ENCODE peak calls at places on chromosomes 1 and 21, in seven cellular contexts. Z is upper lobe of left lung; I is stromal cell of bone marrow; M is stimulated activated CD4-positive, alpha-beta T cell treated with anti-CD3 and anti-CD28 coated beads, Interleukin-1b, Interleukin-23, amount 100 ng/mL, for 48 hours; H is activated naive CD4-positive, alpha-beta T cell; L is GM12892; Q is NCI-H146. W is an unnamed sample.

GRCh38 chr1:66364578-66365391 is 169.2 kb upstream of the SGIP1 start:
- DNase-seq in Q (no peak), I (no peak), Z (no peak), L (no peak), H (no peak), M (no peak), W (no peak)

GRCh38 chr21:37061926-37062591 is 10.8 kb downstream of the PIGP start:
- DNase-seq in L (no peak), M (no peak), Z (no peak), Q (no peak), H (no peak), I (peak; percentile 68), W (no peak)

GRCh38 chr21:25895565-25896205 is 160.9 kb downstream of the GABPA start:
- DNase-seq in L (no peak), Z (no peak), M (no peak), H (no peak), I (no peak), Q (peak; percentile 25), W (no peak)

GRCh38 chr1:97489834-97490233 is 431.0 kb downstream of the DPYD start:
- DNase-seq in Z (no peak), Q (no peak), H (no peak), M (no peak), L (no peak), I (no peak), W (no peak)

GRCh38 chr1:109425902-109426277 is 358 bp downstream of the PSMA5 start:
- DNase-seq in Z (no peak), H (peak; percentile 54), L (peak; percentile 23), I (no peak), Q (peak; percentile 72), M (peak; percentile 78), W (no peak)

GRCh38 chr1:115179397-115179835 is 90.1 kb upstream of the TSPAN2 start:
- DNase-seq in I (peak; percentile 85), Q (no peak), M (peak; percentile 1), Z (no peak), L (no peak), H (no peak), W (no peak)

GRCh38 chr1:36525166-36525565 is 42.5 kb upstream of the CSF3R start:
- DNase-seq in Q (no peak), H (no peak), M (no peak), L (no peak), Z (peak; percentile 27), I (no peak), W (no peak)

GRCh38 chr1:213135572-213135971 is 84.5 kb downstream of the RPS6KC1 start:
- DNase-seq in I (peak; percentile 13), H (no peak), L (no peak), M (no peak), Q (peak; percentile 7), Z (no peak), W (no peak)

GRCh38 chr1:2548068-2548589 is 8.0 kb upstream of the TNFRSF14 start:
- DNase-seq in I (peak; percentile 35), M (peak; percentile 87), Q (peak; percentile 75), Z (peak; percentile 91), H (peak; percentile 72), L (peak; percentile 79), W (peak; percentile 89)

GRCh38 chr1:198880397-198880796 is 241.6 kb downstream of the PTPRC start:
- DNase-seq in I (peak; percentile 39), L (no peak), H (no peak), Q (no peak), M (no peak), Z (no peak), W (no peak)

GRCh38 chr1:228866498-228866897 is 131.2 kb downstream of the RHOU start:
- DNase-seq in H (no peak), L (no peak), Q (no peak), I (no peak), Z (peak; percentile 27), M (no peak), W (no peak)